ENCODE peak calls at places on chromosomes 2 and 18, in eight cellular contexts. F is kidney; A is CD8-positive, alpha-beta memory T cell; G is right cardiac atrium; B is Karpas-422; M is transverse colon; N is esophagus squamous epithelium; E is A549. V is an unnamed sample.

GRCh38 chr18:79856119-79857080 is 58.7 kb downstream of the KCNG2 start:
- DNase-seq in E (peak; percentile 10), B (peak; percentile 92), M (no peak), N (no peak), A (no peak), F (no peak), G (no peak), V (peak; percentile 14)

GRCh38 chr2:28565720-28566295 is 69.9 kb downstream of the PLB1 start:
- DNase-seq in F (no peak), G (no peak), N (no peak), M (no peak), A (no peak), B (no peak), E (no peak), V (no peak)

GRCh38 chr2:19738707-19739106 is 163.1 kb downstream of the TTC32 start:
- DNase-seq in E (no peak), F (peak; percentile 81), B (no peak), N (no peak), G (peak; percentile 86), A (no peak), M (peak; percentile 18), V (peak; percentile 31)

GRCh38 chr2:88114821-88115220 is 13.0 kb downstream of the FABP1 start:
- DNase-seq in E (no peak), N (no peak), A (no peak), G (no peak), M (no peak), F (no peak), B (no peak), V (no peak)

GRCh38 chr2:111209045-111209514 is 88.4 kb downstream of the BCL2L11 start:
- DNase-seq in M (no peak), F (no peak), B (no peak), A (no peak), N (no peak), E (no peak), G (no peak), V (no peak)

GRCh38 chr2:119739580-119740255 is 20.0 kb upstream of the PTPN4 start:
- DNase-seq in B (no peak), M (no peak), A (no peak), E (no peak), N (no peak), F (no peak), G (no peak), V (no peak)

GRCh38 chr2:111071480-111072143 is 49.1 kb upstream of the BCL2L11 start:
- DNase-seq in N (no peak), B (peak; percentile 45), M (no peak), F (peak; percentile 75), A (no peak), E (peak; percentile 8), G (no peak), V (no peak)

GRCh38 chr2:172972005-172972619 is 103.5 kb upstream of the MAP3K20 start:
- DNase-seq in G (peak; percentile 74), B (peak; percentile 76), F (no peak), N (no peak), M (peak; percentile 47), A (no peak), E (peak; percentile 53), V (peak; percentile 29)

GRCh38 chr2:61763605-61764034 is 90.2 kb downstream of the FAM161A start:
- DNase-seq in E (peak; percentile 62), G (peak; percentile 91), N (no peak), B (no peak), M (peak; percentile 84), F (peak; percentile 94), A (no peak), V (peak; percentile 87)

GRCh38 chr2:240200230-240201051 is 60.0 kb upstream of the OTOS start:
- DNase-seq in E (no peak), N (no peak), M (no peak), A (no peak), G (no peak), F (peak; percentile 89), B (no peak), V (peak; percentile 11)

GRCh38 chr18:9707381-9708056 is 582 bp upstream of the RAB31 start:
- DNase-seq in E (no peak), F (no peak), N (no peak), M (no peak), B (no peak), A (no peak), G (no peak), V (peak; percentile 49)

GRCh38 chr2:28951910-28952805 is 28.9 kb upstream of the TOGARAM2 start:
- DNase-seq in M (no peak), F (no peak), G (peak; percentile 55), N (no peak), E (no peak), A (no peak), B (no peak), V (peak; percentile 63)

GRCh38 chr2:188364033-188364432 is 72.4 kb downstream of the GULP1 start:
- DNase-seq in F (no peak), B (no peak), A (no peak), N (no peak), M (no peak), G (no peak), E (no peak), V (no peak)

GRCh38 chr18:51621103-51621969 is 423.9 kb upstream of the MEX3C start:
- DNase-seq in N (no peak), F (no peak), E (peak; percentile 16), G (peak; percentile 72), M (peak; percentile 37), B (peak; percentile 82), A (no peak), V (peak; percentile 80)

DNA sequence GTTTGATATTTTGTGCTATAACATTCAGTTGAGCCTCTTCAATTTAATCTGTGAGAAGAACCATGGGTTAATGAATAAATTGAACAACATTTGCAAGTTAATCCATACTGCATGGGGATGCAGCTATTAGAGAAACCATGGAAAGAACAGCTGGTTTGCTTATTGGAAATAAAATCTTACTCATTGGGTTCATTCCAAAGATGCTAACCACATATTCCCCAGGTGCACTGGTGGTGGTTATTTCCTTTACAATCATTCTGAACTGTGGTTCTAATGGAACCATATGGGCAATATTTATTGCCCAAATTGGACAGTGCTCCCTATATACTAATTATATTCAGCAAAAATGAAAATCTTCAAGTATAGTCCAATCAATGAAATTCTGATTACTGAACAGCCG is 1200.4 kb upstream of the CDH2 start:
- DNase-seq in G (no peak), M (no peak), E (no peak), A (no peak), B (no peak), N (no peak), F (no peak), V (no peak)
- H3K4me1 ChIP-seq in G (no peaks in the 10 kb centered on the region), M (no peaks in the 10 kb centered on the region), E (no peaks in the 10 kb centered on the region), A (no peaks in the 10 kb centered on the region), B (no peaks in the 10 kb centered on the region), N (no peaks in the 10 kb centered on the region), F (no peaks in the 10 kb centered on the region), V (no peaks in the 10 kb centered on the region)

GRCh38 chr18:74248189-74248975 is 43.4 kb downstream of the CYB5A start:
- DNase-seq in B (no peak), F (no peak), E (no peak), G (no peak), A (no peak), N (no peak), M (no peak), V (no peak)
- H3K27ac ChIP-seq in B (no peak overlapping the region), F (peak overlapping the region; percentile 37), E (peak overlapping the region; percentile 92), G (no peak overlapping the region), A (no peak overlapping the region), N (no peak overlapping the region), M (no peak overlapping the region), V (no peak overlapping the region)

GRCh38 chr18:77108001-77108692 is 24.4 kb downstream of the MBP start:
- DNase-seq in E (no peak), G (no peak), N (no peak), F (peak; percentile 76), M (peak; percentile 51), A (no peak), B (peak; percentile 66), V (peak; percentile 84)
- H3K4me1 ChIP-seq in E (peaks cover 66% of the 10 kb centered on the region), G (peaks cover 9% of the 10 kb centered on the region), N (peaks cover 17% of the 10 kb centered on the region), F (peaks cover 45% of the 10 kb centered on the region), M (peaks cover 4% of the 10 kb centered on the region), A (peaks cover 63% of the 10 kb centered on the region), B (peaks cover 72% of the 10 kb centered on the region), V (peaks cover 26% of the 10 kb centered on the region)

DNA sequence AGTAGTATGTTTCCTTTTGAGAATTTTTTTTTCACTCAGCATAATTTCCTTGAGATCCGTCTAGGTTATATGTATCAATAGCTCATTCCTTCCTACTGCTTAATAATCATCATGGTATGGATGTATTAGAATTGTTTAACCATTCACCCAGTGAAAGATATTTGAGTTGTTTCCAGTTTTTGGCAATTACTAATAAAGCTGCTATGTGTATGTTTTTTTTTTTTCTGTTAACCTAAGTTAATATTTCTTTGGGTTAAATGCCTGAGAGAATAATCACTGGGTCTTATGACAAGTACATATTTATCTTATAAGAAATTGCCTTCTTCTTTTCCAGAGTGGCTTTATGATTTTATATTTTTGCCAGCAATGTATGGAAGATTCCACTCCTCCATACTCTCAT is 96.4 kb upstream of the ST6GAL2 start:
- DNase-seq in E (no peak), F (no peak), M (no peak), A (no peak), N (no peak), G (no peak), B (no peak), V (no peak)
- H3K27ac ChIP-seq in E (peak overlapping the region; percentile 41), F (no peak overlapping the region), M (no peak overlapping the region), A (no peak overlapping the region), N (no peak overlapping the region), G (no peak overlapping the region), B (no peak overlapping the region), V (no peak overlapping the region)

GRCh38 chr2:159904127-159904564 is 106.1 kb upstream of the CD302 start:
- DNase-seq in G (peak; percentile 57), B (no peak), A (peak; percentile 47), E (no peak), N (peak; percentile 16), F (peak; percentile 82), M (peak; percentile 28), V (no peak)

GRCh38 chr2:159907914-159908313 is 109.9 kb upstream of the CD302 start:
- DNase-seq in F (no peak), M (no peak), E (no peak), A (no peak), B (no peak), N (no peak), G (no peak), V (no peak)

GRCh38 chr2:159905901-159906300 is 107.9 kb upstream of the CD302 start:
- DNase-seq in N (no peak), F (no peak), B (no peak), G (no peak), A (no peak), M (no peak), E (no peak), V (no peak)

GRCh38 chr2:159904565-159905281 is 106.7 kb upstream of the CD302 start:
- DNase-seq in N (peak; percentile 32), M (peak; percentile 90), F (peak; percentile 91), B (no peak), G (peak; percentile 84), E (peak; percentile 35), A (peak; percentile 82), V (peak; percentile 60)

GRCh38 chr2:159906315-159906714 is 108.3 kb upstream of the CD302 start:
- DNase-seq in F (no peak), G (no peak), B (no peak), M (peak; percentile 28), N (no peak), E (no peak), A (no peak), V (no peak)
- H3K4me1 ChIP-seq in F (peaks cover 3% of the 10 kb centered on the region), G (no peaks in the 10 kb centered on the region), B (no peaks in the 10 kb centered on the region), M (no peaks in the 10 kb centered on the region), N (peaks cover 7% of the 10 kb centered on the region), E (peaks cover 5% of the 10 kb centered on the region), A (peaks cover 21% of the 10 kb centered on the region), V (no peaks in the 10 kb centered on the region)

GRCh38 chr18:35436076-35436649 is 59.0 kb upstream of the ZNF396 start:
- DNase-seq in N (no peak), B (no peak), G (no peak), A (no peak), E (no peak), F (no peak), M (no peak), V (no peak)
- H3K27ac ChIP-seq in N (no peak overlapping the region), B (no peak overlapping the region), G (no peak overlapping the region), A (no peak overlapping the region), E (peak overlapping the region; percentile 85), F (no peak overlapping the region), M (no peak overlapping the region), V (no peak overlapping the region)

GRCh38 chr2:36483290-36483689 is 114.7 kb downstream of the FEZ2 start:
- DNase-seq in M (no peak), A (no peak), F (no peak), E (no peak), N (no peak), G (no peak), B (no peak), V (no peak)
- H3K4me1 ChIP-seq in M (peaks cover 5% of the 10 kb centered on the region), A (no peaks in the 10 kb centered on the region), F (peaks cover 11% of the 10 kb centered on the region), E (peaks cover 99% of the 10 kb centered on the region), N (peaks cover 10% of the 10 kb centered on the region), G (peaks cover 8% of the 10 kb centered on the region), B (no peaks in the 10 kb centered on the region), V (peaks cover 20% of the 10 kb centered on the region)